ENCODE peak calls at places on chromosomes 2 and 18, in ten cellular contexts. One of them, this sample, is unnamed.

GRCh38 chr2:217365656-217366055 is 505.8 kb upstream of the TNP1 start:
- DNase-seq in BJ: no peak
- DNase-seq in effector CD4-positive, alpha-beta T cell: no peak
- DNase-seq in NCI-H1092 treated with DMSO at 0.1 percent for 48 hours: no peak
- DNase-seq in T1000: no peak
- DNase-seq in AG09319: no peak
- DNase-seq in anterior cingulate cortex: no peak
- DNase-seq in A549: no peak
- DNase-seq in HFFc6: no peak
- DNase-seq in sigmoid colon: no peak
- DNase-seq in this sample: no peak

GRCh38 chr2:62596061-62596658 is 90.2 kb upstream of the TMEM17 start:
- DNase-seq in BJ: peak; percentile 96
- DNase-seq in effector CD4-positive, alpha-beta T cell: no peak
- DNase-seq in NCI-H1092 treated with DMSO at 0.1 percent for 48 hours: no peak
- DNase-seq in T1000: no peak
- DNase-seq in AG09319: peak; percentile 89
- DNase-seq in anterior cingulate cortex: no peak
- DNase-seq in A549: no peak
- DNase-seq in HFFc6: peak; percentile 67
- DNase-seq in sigmoid colon: no peak
- DNase-seq in this sample: no peak

GRCh38 chr2:100041946-100042345 is 100.4 kb downstream of the AFF3 start:
- DNase-seq in BJ: no peak
- DNase-seq in effector CD4-positive, alpha-beta T cell: no peak
- DNase-seq in NCI-H1092 treated with DMSO at 0.1 percent for 48 hours: no peak
- DNase-seq in T1000: no peak
- DNase-seq in AG09319: no peak
- DNase-seq in anterior cingulate cortex: no peak
- DNase-seq in A549: no peak
- DNase-seq in HFFc6: no peak
- DNase-seq in sigmoid colon: no peak
- DNase-seq in this sample: no peak

GRCh38 chr2:83191316-83191715 is 1267.8 kb downstream of the SUCLG1 start:
- DNase-seq in BJ: no peak
- DNase-seq in effector CD4-positive, alpha-beta T cell: no peak
- DNase-seq in NCI-H1092 treated with DMSO at 0.1 percent for 48 hours: no peak
- DNase-seq in T1000: no peak
- DNase-seq in AG09319: no peak
- DNase-seq in anterior cingulate cortex: no peak
- DNase-seq in A549: no peak
- DNase-seq in HFFc6: no peak
- DNase-seq in sigmoid colon: no peak
- DNase-seq in this sample: no peak

GRCh38 chr2:197107291-197108269 is 181.1 kb upstream of the PGAP1 start:
- DNase-seq in BJ: peak; percentile 43
- DNase-seq in effector CD4-positive, alpha-beta T cell: no peak
- DNase-seq in NCI-H1092 treated with DMSO at 0.1 percent for 48 hours: no peak
- DNase-seq in T1000: no peak
- DNase-seq in AG09319: peak; percentile 27
- DNase-seq in anterior cingulate cortex: no peak
- DNase-seq in A549: peak; percentile 53
- DNase-seq in HFFc6: peak; percentile 64
- DNase-seq in sigmoid colon: peak; percentile 87
- DNase-seq in this sample: no peak

GRCh38 chr18:10010611-10011015 is 96.8 kb downstream of the VAPA start:
- DNase-seq in BJ: peak; percentile 80
- DNase-seq in effector CD4-positive, alpha-beta T cell: no peak
- DNase-seq in NCI-H1092 treated with DMSO at 0.1 percent for 48 hours: no peak
- DNase-seq in T1000: no peak
- DNase-seq in AG09319: peak; percentile 78
- DNase-seq in anterior cingulate cortex: no peak
- DNase-seq in A549: peak; percentile 3
- DNase-seq in HFFc6: peak; percentile 92
- DNase-seq in sigmoid colon: peak; percentile 93
- DNase-seq in this sample: peak; percentile 83

GRCh38 chr2:219350215-219350937 is 17.8 kb upstream of the RESP18 start:
- DNase-seq in BJ: peak; percentile 63
- DNase-seq in effector CD4-positive, alpha-beta T cell: no peak
- DNase-seq in NCI-H1092 treated with DMSO at 0.1 percent for 48 hours: no peak
- DNase-seq in T1000: no peak
- DNase-seq in AG09319: peak; percentile 60
- DNase-seq in anterior cingulate cortex: no peak
- DNase-seq in A549: no peak
- DNase-seq in HFFc6: peak; percentile 65
- DNase-seq in sigmoid colon: no peak
- DNase-seq in this sample: no peak

GRCh38 chr2:10329880-10330699 is 27.4 kb downstream of the HPCAL1 start:
- DNase-seq in BJ: peak; percentile 28
- DNase-seq in effector CD4-positive, alpha-beta T cell: peak; percentile 30
- DNase-seq in NCI-H1092 treated with DMSO at 0.1 percent for 48 hours: no peak
- DNase-seq in T1000: peak; percentile 26
- DNase-seq in AG09319: no peak
- DNase-seq in anterior cingulate cortex: no peak
- DNase-seq in A549: peak; percentile 80
- DNase-seq in HFFc6: peak; percentile 42
- DNase-seq in sigmoid colon: no peak
- DNase-seq in this sample: no peak

GRCh38 chr18:2301316-2301715 is 270.0 kb downstream of the METTL4 start:
- DNase-seq in BJ: no peak
- DNase-seq in effector CD4-positive, alpha-beta T cell: no peak
- DNase-seq in NCI-H1092 treated with DMSO at 0.1 percent for 48 hours: no peak
- DNase-seq in T1000: no peak
- DNase-seq in AG09319: no peak
- DNase-seq in anterior cingulate cortex: no peak
- DNase-seq in A549: no peak
- DNase-seq in HFFc6: no peak
- DNase-seq in sigmoid colon: no peak
- DNase-seq in this sample: no peak

GRCh38 chr2:133568172-133568571 is at the start of gene NCKAP5:
- DNase-seq in BJ: no peak
- DNase-seq in effector CD4-positive, alpha-beta T cell: no peak
- DNase-seq in NCI-H1092 treated with DMSO at 0.1 percent for 48 hours: no peak
- DNase-seq in T1000: no peak
- DNase-seq in AG09319: no peak
- DNase-seq in anterior cingulate cortex: peak; percentile 20
- DNase-seq in A549: peak; percentile 42
- DNase-seq in HFFc6: peak; percentile 22
- DNase-seq in sigmoid colon: no peak
- DNase-seq in this sample: peak; percentile 47

GRCh38 chr2:111209045-111209514 is 88.4 kb downstream of the BCL2L11 start:
- DNase-seq in BJ: no peak
- DNase-seq in effector CD4-positive, alpha-beta T cell: no peak
- DNase-seq in NCI-H1092 treated with DMSO at 0.1 percent for 48 hours: no peak
- DNase-seq in T1000: no peak
- DNase-seq in AG09319: no peak
- DNase-seq in anterior cingulate cortex: no peak
- DNase-seq in A549: no peak
- DNase-seq in HFFc6: peak; percentile 23
- DNase-seq in sigmoid colon: no peak
- DNase-seq in this sample: no peak

This sample was measured in kidney.